ENCODE peak calls at places on chromosomes 6 and 20, in seven cellular contexts. Q, J, R, D, K, U and M are unnamed samples.

GRCh38 chr20:43799150-43799711 is 72.4 kb upstream of the GTSF1L start:
- DNase-seq in Q (no peak), J (no peak), R (peak), D (no peak), K (no peak), U (no peak), M (no peak)

GRCh38 chr20:59873409-59873808 is 60.0 kb downstream of the SYCP2 start:
- DNase-seq in Q (no peak), J (no peak), R (no peak), D (no peak), K (no peak), U (no peak), M (no peak)

GRCh38 chr6:157991067-157991432 is 9.4 kb downstream of the SYNJ2 start:
- DNase-seq in Q (no peak), J (no peak), R (no peak), D (no peak), K (no peak), U (no peak), M (no peak)

GRCh38 chr6:166849762-166850181 is 106.6 kb downstream of the RNASET2 start:
- DNase-seq in Q (no peak), J (no peak), R (no peak), D (no peak), K (no peak), U (peak), M (no peak)

GRCh38 chr6:140360651-140361050 is 986.2 kb upstream of the CITED2 start:
- DNase-seq in Q (no peak), J (no peak), R (peak), D (no peak), K (no peak), U (no peak), M (no peak)

GRCh38 chr6:21911208-21911607 is 317.7 kb downstream of the SOX4 start:
- DNase-seq in Q (no peak), J (no peak), R (no peak), D (no peak), K (no peak), U (no peak), M (no peak)

GRCh38 chr6:131062245-131063027 is 609 bp downstream of the EPB41L2 start:
- DNase-seq in Q (no peak), J (peak), R (no peak), D (no peak), K (no peak), U (no peak), M (no peak)

GRCh38 chr6:156359912-156360311 is 417.3 kb upstream of the ARID1B start:
- DNase-seq in Q (no peak), J (peak), R (no peak), D (peak), K (peak), U (no peak), M (no peak)

GRCh38 chr6:89148016-89148750 is 2.3 kb downstream of the PM20D2 start:
- DNase-seq in Q (no peak), J (peak), R (no peak), D (no peak), K (no peak), U (no peak), M (peak)

GRCh38 chr20:34299925-34300806 is 3.0 kb downstream of the AHCY start:
- DNase-seq in Q (no peak), J (peak), R (no peak), D (peak), K (no peak), U (no peak), M (no peak)

GRCh38 chr6:4687989-4688947 is 87.9 kb upstream of the CDYL start:
- DNase-seq in Q (peak), J (peak), R (no peak), D (no peak), K (no peak), U (no peak), M (peak)

GRCh38 chr20:63381781-63382431 is 20.8 kb upstream of the CHRNA4 start:
- DNase-seq in Q (peak), J (peak), R (peak), D (no peak), K (no peak), U (no peak), M (no peak)

GRCh38 chr20:59123011-59123676 is 40.5 kb upstream of the ZNF831 start:
- DNase-seq in Q (no peak), J (no peak), R (no peak), D (no peak), K (no peak), U (no peak), M (no peak)

GRCh38 chr20:49356676-49357075 is 78.8 kb upstream of the ZNFX1 start:
- DNase-seq in Q (no peak), J (no peak), R (no peak), D (no peak), K (no peak), U (no peak), M (no peak)

GRCh38 chr6:45075246-45075645 is 252.9 kb upstream of the RUNX2 start:
- DNase-seq in Q (peak), J (no peak), R (no peak), D (no peak), K (no peak), U (no peak), M (no peak)

GRCh38 chr6:128343666-128344065 is 176.7 kb downstream of the PTPRK start:
- DNase-seq in Q (no peak), J (no peak), R (no peak), D (no peak), K (no peak), U (no peak), M (no peak)

GRCh38 chr20:38722708-38723068 is 1.6 kb upstream of the SLC32A1 start:
- DNase-seq in Q (no peak), J (no peak), R (peak), D (no peak), K (no peak), U (no peak), M (no peak)

GRCh38 chr6:149895702-149896310 is 2.1 kb downstream of the RAET1E start:
- DNase-seq in Q (no peak), J (no peak), R (peak), D (no peak), K (no peak), U (no peak), M (peak)

GRCh38 chr6:157143171-157143884 is 180.0 kb downstream of the TMEM242 start:
- DNase-seq in Q (no peak), J (no peak), R (peak), D (no peak), K (no peak), U (no peak), M (no peak)

GRCh38 chr6:1596088-1596852 is 13.4 kb upstream of the FOXC1 start:
- DNase-seq in Q (peak), J (peak), R (peak), D (peak), K (no peak), U (no peak), M (no peak)

GRCh38 chr20:36629719-36630340 is 16.2 kb downstream of the SLA2 start:
- DNase-seq in Q (no peak), J (no peak), R (no peak), D (no peak), K (no peak), U (no peak), M (no peak)

GRCh38 chr6:78513856-78514255 is 353.5 kb upstream of the IRAK1BP1 start:
- DNase-seq in Q (no peak), J (peak), R (peak), D (no peak), K (peak), U (no peak), M (peak)

GRCh38 chr6:155177369-155177961 is 86.3 kb upstream of the CLDN20 start:
- DNase-seq in Q (no peak), J (peak), R (peak), D (peak), K (no peak), U (no peak), M (peak)

GRCh38 chr6:106918128-106918527 is 56.4 kb downstream of the CD24 start:
- DNase-seq in Q (no peak), J (no peak), R (no peak), D (no peak), K (no peak), U (no peak), M (no peak)

DNA sequence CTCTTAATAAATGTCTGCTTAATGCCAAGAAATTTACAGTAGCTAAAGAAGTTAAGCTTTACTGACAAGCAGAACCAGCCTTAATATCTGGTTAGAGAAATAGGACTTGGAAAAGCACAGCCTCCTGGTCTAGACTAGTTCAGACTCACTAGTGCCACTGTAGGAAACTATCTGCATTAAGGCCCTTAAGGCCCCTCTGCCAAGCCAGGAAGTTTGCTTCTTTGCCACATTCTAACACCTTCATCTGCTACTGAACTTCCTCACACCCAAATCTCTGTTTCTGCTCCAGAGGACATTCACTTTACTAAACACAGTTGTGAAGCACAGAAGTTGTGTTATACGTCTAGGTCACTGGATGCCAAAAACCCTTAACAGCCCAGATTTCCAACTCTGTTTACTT is 302.8 kb downstream of the BTBD9 start:
- DNase-seq in Q (no peak), J (no peak), R (no peak), D (no peak), K (no peak), U (no peak), M (no peak)
- TF ChIP-seq SIN3A in Q (no peak), J (no peak), R (no peak), D (no peak), K (no peak), U (no peak), M (no peak)

GRCh38 chr6:56909115-56909907 is 45.6 kb upstream of the BEND6 start:
- DNase-seq in Q (peak), J (no peak), R (no peak), D (no peak), K (no peak), U (no peak), M (no peak)
- TF ChIP-seq SIN3A in Q (no peak), J (no peak), R (no peak), D (no peak), K (no peak), U (no peak), M (no peak)

GRCh38 chr6:3328145-3328544 is 69.4 kb downstream of the PSMG4 start:
- DNase-seq in Q (no peak), J (no peak), R (no peak), D (no peak), K (no peak), U (no peak), M (no peak)
- TF ChIP-seq SIN3A in Q (no peak), J (no peak), R (no peak), D (no peak), K (no peak), U (no peak), M (no peak)

DNA sequence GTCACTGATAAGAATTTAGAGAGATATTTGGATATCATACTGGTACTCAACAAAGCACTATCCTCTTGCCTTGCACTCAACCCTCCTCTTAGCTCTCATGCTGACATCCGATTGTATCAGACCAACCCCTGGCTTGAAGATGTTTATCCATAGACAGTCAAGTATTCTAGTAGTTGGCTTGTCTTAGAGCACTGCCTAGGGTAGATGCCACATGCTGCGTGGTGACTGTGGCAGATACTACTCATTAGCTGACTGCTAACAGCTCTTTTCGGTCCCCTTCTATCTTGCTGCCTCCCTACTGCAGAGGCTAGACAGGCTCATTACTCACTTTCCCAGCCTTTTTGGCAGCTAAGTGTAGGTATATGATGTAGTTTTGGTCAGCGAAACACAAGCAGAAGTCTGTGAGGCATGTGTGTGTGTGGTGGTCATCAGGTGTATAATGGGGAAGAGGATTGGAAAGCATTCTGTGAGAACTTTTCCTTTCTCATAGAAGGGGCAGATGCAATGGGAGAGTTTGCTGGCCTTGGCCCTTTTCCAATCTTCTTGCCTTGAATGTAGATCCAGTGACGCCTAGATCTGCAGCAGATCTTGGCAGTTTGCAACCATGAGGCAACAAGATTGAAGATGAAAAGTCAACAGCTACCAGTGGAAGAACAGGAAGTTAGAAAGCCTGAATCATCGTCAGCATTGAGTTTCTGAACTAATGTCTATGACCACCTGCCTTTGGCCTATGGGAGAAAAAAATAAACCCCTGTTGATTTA is 4.4 kb upstream of the IFNGR1 start:
- DNase-seq in Q (peak), J (peak), R (no peak), D (peak), K (no peak), U (no peak), M (no peak)
- TF ChIP-seq SIN3A in Q (no peak), J (no peak), R (no peak), D (no peak), K (no peak), U (no peak), M (no peak)

GRCh38 chr6:142530566-142530965 is 228.8 kb downstream of the ADGRG6 start:
- DNase-seq in Q (no peak), J (no peak), R (no peak), D (no peak), K (no peak), U (no peak), M (no peak)
- TF ChIP-seq SIN3A in Q (no peak), J (no peak), R (no peak), D (no peak), K (no peak), U (no peak), M (no peak)